ENCODE peak calls at places on chromosomes 13 and 19, in nine cellular contexts. One of them, this sample, is unnamed.

GRCh38 chr13:32056316-32056715 is 24.7 kb downstream of the FRY start:
- DNase-seq in cardiac muscle cell: no peak
- DNase-seq in K562: no peak
- DNase-seq in AG09309: no peak
- DNase-seq in thoracic aorta: no peak
- DNase-seq in A549: no peak
- DNase-seq in dorsolateral prefrontal cortex: no peak
- DNase-seq in right lobe of liver: no peak
- DNase-seq in tibial nerve: no peak
- DNase-seq in this sample: no peak

GRCh38 chr13:100044936-100045335 is 44.0 kb upstream of the PCCA start:
- DNase-seq in cardiac muscle cell: no peak
- DNase-seq in K562: no peak
- DNase-seq in AG09309: no peak
- DNase-seq in thoracic aorta: no peak
- DNase-seq in A549: no peak
- DNase-seq in dorsolateral prefrontal cortex: no peak
- DNase-seq in right lobe of liver: no peak
- DNase-seq in tibial nerve: no peak
- DNase-seq in this sample: no peak

GRCh38 chr19:41025871-41026270 is 34.8 kb downstream of the CYP2B6 start:
- DNase-seq in cardiac muscle cell: no peak
- DNase-seq in K562: no peak
- DNase-seq in AG09309: no peak
- DNase-seq in thoracic aorta: no peak
- DNase-seq in A549: no peak
- DNase-seq in dorsolateral prefrontal cortex: no peak
- DNase-seq in right lobe of liver: no peak
- DNase-seq in tibial nerve: no peak
- DNase-seq in this sample: no peak

GRCh38 chr19:10600149-10600548 is 13.0 kb upstream of the AP1M2 start:
- DNase-seq in cardiac muscle cell: no peak
- DNase-seq in K562: no peak
- DNase-seq in AG09309: no peak
- DNase-seq in thoracic aorta: no peak
- DNase-seq in A549: no peak
- DNase-seq in dorsolateral prefrontal cortex: no peak
- DNase-seq in right lobe of liver: no peak
- DNase-seq in tibial nerve: no peak
- DNase-seq in this sample: no peak

GRCh38 chr19:39671739-39672363 is 16.1 kb downstream of the LGALS16 start:
- DNase-seq in cardiac muscle cell: peak; percentile 67
- DNase-seq in K562: no peak
- DNase-seq in AG09309: peak; percentile 2
- DNase-seq in thoracic aorta: no peak
- DNase-seq in A549: peak; percentile 69
- DNase-seq in dorsolateral prefrontal cortex: no peak
- DNase-seq in right lobe of liver: no peak
- DNase-seq in tibial nerve: no peak
- DNase-seq in this sample: peak; percentile 48

GRCh38 chr19:18833141-18833476 is 1.4 kb downstream of the UPF1 start:
- DNase-seq in cardiac muscle cell: no peak
- DNase-seq in K562: no peak
- DNase-seq in AG09309: no peak
- DNase-seq in thoracic aorta: no peak
- DNase-seq in A549: no peak
- DNase-seq in dorsolateral prefrontal cortex: no peak
- DNase-seq in right lobe of liver: no peak
- DNase-seq in tibial nerve: no peak
- DNase-seq in this sample: no peak

GRCh38 chr19:55581145-55581827 is 638 bp upstream of the ZNF579 start:
- DNase-seq in cardiac muscle cell: no peak
- DNase-seq in K562: peak; percentile 53
- DNase-seq in AG09309: no peak
- DNase-seq in thoracic aorta: no peak
- DNase-seq in A549: no peak
- DNase-seq in dorsolateral prefrontal cortex: no peak
- DNase-seq in right lobe of liver: no peak
- DNase-seq in tibial nerve: no peak
- DNase-seq in this sample: no peak

GRCh38 chr19:18091217-18091608 is 4.5 kb upstream of the IL12RB1 start:
- DNase-seq in cardiac muscle cell: no peak
- DNase-seq in K562: peak; percentile 56
- DNase-seq in AG09309: no peak
- DNase-seq in thoracic aorta: no peak
- DNase-seq in A549: no peak
- DNase-seq in dorsolateral prefrontal cortex: no peak
- DNase-seq in right lobe of liver: peak; percentile 72
- DNase-seq in tibial nerve: no peak
- DNase-seq in this sample: peak; percentile 69

GRCh38 chr13:97866346-97866745 is 87.1 kb upstream of the IPO5 start:
- DNase-seq in cardiac muscle cell: no peak
- DNase-seq in K562: no peak
- DNase-seq in AG09309: no peak
- DNase-seq in thoracic aorta: no peak
- DNase-seq in A549: no peak
- DNase-seq in dorsolateral prefrontal cortex: no peak
- DNase-seq in right lobe of liver: no peak
- DNase-seq in tibial nerve: no peak
- DNase-seq in this sample: no peak

GRCh38 chr13:45167611-45168554 is 33.0 kb downstream of the KCTD4 start:
- DNase-seq in cardiac muscle cell: no peak
- DNase-seq in K562: no peak
- DNase-seq in AG09309: no peak
- DNase-seq in thoracic aorta: no peak
- DNase-seq in A549: peak; percentile 38
- DNase-seq in dorsolateral prefrontal cortex: no peak
- DNase-seq in right lobe of liver: peak; percentile 59
- DNase-seq in tibial nerve: no peak
- DNase-seq in this sample: no peak

GRCh38 chr19:42313096-42313839 is at the start of gene TMEM145:
- DNase-seq in cardiac muscle cell: peak; percentile 84
- DNase-seq in K562: peak; percentile 92
- DNase-seq in AG09309: no peak
- DNase-seq in thoracic aorta: no peak
- DNase-seq in A549: peak; percentile 92
- DNase-seq in dorsolateral prefrontal cortex: peak; percentile 80
- DNase-seq in right lobe of liver: no peak
- DNase-seq in tibial nerve: no peak
- DNase-seq in this sample: no peak

GRCh38 chr19:35013047-35013819 is 13.1 kb downstream of the GRAMD1A start:
- DNase-seq in cardiac muscle cell: peak; percentile 76
- DNase-seq in K562: peak; percentile 73
- DNase-seq in AG09309: no peak
- DNase-seq in thoracic aorta: peak; percentile 46
- DNase-seq in A549: peak; percentile 86
- DNase-seq in dorsolateral prefrontal cortex: peak; percentile 61
- DNase-seq in right lobe of liver: peak; percentile 81
- DNase-seq in tibial nerve: peak; percentile 49
- DNase-seq in this sample: no peak

GRCh38 chr19:5534787-5535586 is 32.8 kb downstream of the TINCR start:
- DNase-seq in cardiac muscle cell: no peak
- DNase-seq in K562: peak; percentile 64
- DNase-seq in AG09309: no peak
- DNase-seq in thoracic aorta: no peak
- DNase-seq in A549: no peak
- DNase-seq in dorsolateral prefrontal cortex: no peak
- DNase-seq in right lobe of liver: no peak
- DNase-seq in tibial nerve: no peak
- DNase-seq in this sample: no peak

GRCh38 chr19:42121666-42122069 is 10.6 kb downstream of the POU2F2 start:
- DNase-seq in cardiac muscle cell: no peak
- DNase-seq in K562: no peak
- DNase-seq in AG09309: no peak
- DNase-seq in thoracic aorta: no peak
- DNase-seq in A549: peak; percentile 66
- DNase-seq in dorsolateral prefrontal cortex: no peak
- DNase-seq in right lobe of liver: peak; percentile 50
- DNase-seq in tibial nerve: no peak
- DNase-seq in this sample: no peak

DNA sequence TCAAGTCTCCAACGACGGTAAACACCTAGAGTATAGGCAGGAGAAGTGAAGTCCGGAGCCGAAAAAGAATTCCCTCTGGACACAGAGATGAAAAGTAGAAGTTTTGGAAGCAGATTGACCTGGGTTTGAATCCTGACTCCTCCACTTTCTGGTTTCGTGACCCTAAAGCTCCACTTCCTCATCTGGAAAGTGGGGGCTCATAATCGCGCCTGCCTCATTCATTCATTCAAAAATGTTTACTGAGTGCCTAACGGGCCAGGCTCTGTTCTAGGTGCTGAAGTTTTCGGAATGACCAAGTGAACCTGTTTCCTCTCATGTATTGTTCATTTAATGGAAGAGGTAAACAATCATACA is 7.1 kb upstream of the EML2 start:
- DNase-seq in cardiac muscle cell: no peak
- DNase-seq in K562: no peak
- DNase-seq in AG09309: no peak
- DNase-seq in thoracic aorta: no peak
- DNase-seq in A549: no peak
- DNase-seq in dorsolateral prefrontal cortex: no peak
- DNase-seq in right lobe of liver: no peak
- DNase-seq in tibial nerve: no peak
- DNase-seq in this sample: no peak
- H3K4me3 ChIP-seq in cardiac muscle cell: no peak overlapping the region
- H3K4me3 ChIP-seq in K562: peak overlapping the region; percentile 41
- H3K4me3 ChIP-seq in AG09309: no peak overlapping the region
- H3K4me3 ChIP-seq in thoracic aorta: peak overlapping the region; percentile 64
- H3K4me3 ChIP-seq in A549: peak overlapping the region; percentile 48
- H3K4me3 ChIP-seq in dorsolateral prefrontal cortex: peak overlapping the region; percentile 74
- H3K4me3 ChIP-seq in right lobe of liver: peak overlapping the region; percentile 2
- H3K4me3 ChIP-seq in tibial nerve: no peak overlapping the region
- H3K4me3 ChIP-seq in this sample: peak overlapping the region; percentile 61

DNA sequence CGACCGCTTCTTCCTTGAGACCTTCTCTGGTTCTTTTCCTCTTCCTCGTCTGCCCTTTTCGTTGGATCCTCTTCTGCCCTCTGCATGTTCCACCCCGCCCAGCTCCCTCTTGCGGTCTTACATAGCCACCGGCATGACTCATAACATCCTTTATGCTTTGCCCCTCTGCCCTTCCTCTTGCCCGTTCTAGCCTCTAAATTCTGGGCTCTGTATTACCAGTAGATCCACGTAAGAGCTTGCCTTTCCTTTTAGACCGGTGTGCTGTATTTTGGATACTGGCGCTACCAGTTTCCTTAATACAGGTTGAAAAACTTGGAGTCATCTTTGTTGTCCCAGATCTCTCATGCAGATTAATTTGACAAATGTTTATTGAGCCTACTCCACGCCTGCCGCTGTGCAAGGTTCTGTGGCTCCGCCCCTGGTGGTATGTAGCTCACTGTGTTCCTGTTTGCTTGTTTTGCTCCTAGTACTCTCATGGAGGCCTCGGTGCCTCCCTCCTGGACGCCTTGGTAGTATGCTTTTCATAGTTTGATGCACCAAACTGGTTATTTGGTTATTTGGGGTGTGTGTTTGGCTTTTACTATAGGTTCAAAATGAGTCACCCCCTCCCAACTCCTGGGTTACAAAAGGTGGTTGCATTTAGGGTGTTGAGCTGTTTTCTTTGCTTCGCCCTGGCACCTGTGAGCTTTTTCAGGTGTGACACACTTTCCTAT is 1.7 kb downstream of the GTF3A start:
- DNase-seq in cardiac muscle cell: peak; percentile 43
- DNase-seq in K562: peak; percentile 40
- DNase-seq in AG09309: peak; percentile 34
- DNase-seq in thoracic aorta: peak; percentile 30
- DNase-seq in A549: peak; percentile 51
- DNase-seq in dorsolateral prefrontal cortex: peak; percentile 74
- DNase-seq in right lobe of liver: peak; percentile 80
- DNase-seq in tibial nerve: peak; percentile 53
- DNase-seq in this sample: peak; percentile 65
- TF ChIP-seq CTCF in cardiac muscle cell: peak; percentile 62
- TF ChIP-seq CTCF in K562: peak; percentile 54
- TF ChIP-seq CTCF in AG09309: peak; percentile 64
- TF ChIP-seq CTCF in thoracic aorta: no peak
- TF ChIP-seq CTCF in A549: peak; percentile 37
- TF ChIP-seq CTCF in dorsolateral prefrontal cortex: peak; percentile 30
- TF ChIP-seq CTCF in right lobe of liver: peak; percentile 56
- TF ChIP-seq CTCF in tibial nerve: peak; percentile 43
- TF ChIP-seq CTCF in this sample: peak; percentile 40

GRCh38 chr19:13095393-13095784 is 7.3 kb downstream of the LYL1 start:
- DNase-seq in cardiac muscle cell: no peak
- DNase-seq in K562: no peak
- DNase-seq in AG09309: no peak
- DNase-seq in thoracic aorta: no peak
- DNase-seq in A549: no peak
- DNase-seq in dorsolateral prefrontal cortex: no peak
- DNase-seq in right lobe of liver: peak; percentile 53
- DNase-seq in tibial nerve: no peak
- DNase-seq in this sample: no peak
- H3K4me3 ChIP-seq in cardiac muscle cell: no peak overlapping the region
- H3K4me3 ChIP-seq in K562: no peak overlapping the region
- H3K4me3 ChIP-seq in AG09309: no peak overlapping the region
- H3K4me3 ChIP-seq in thoracic aorta: peak overlapping the region; percentile 55
- H3K4me3 ChIP-seq in A549: no peak overlapping the region
- H3K4me3 ChIP-seq in dorsolateral prefrontal cortex: no peak overlapping the region
- H3K4me3 ChIP-seq in right lobe of liver: no peak overlapping the region
- H3K4me3 ChIP-seq in tibial nerve: no peak overlapping the region
- H3K4me3 ChIP-seq in this sample: no peak overlapping the region

DNA sequence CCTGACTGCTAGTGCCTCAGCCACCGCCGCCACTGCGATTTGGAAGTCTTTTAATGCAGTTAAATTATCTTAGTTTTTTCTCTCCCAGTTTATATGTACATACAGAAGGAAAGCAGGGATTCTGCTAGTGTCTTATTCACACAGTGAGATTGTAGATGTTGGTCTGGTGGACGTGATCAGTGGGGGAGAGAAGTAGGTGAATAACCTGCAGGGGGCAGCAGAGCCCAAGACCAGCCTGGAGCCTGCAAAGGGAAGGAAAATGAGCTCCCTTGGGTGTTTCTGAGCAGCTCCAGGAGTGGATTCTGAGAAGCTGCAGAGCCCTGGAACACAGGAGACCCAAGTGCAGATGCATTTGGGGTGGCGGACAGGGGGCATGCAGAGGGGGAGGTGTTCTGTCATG is 26.3 kb downstream of the ZNF844 start:
- DNase-seq in cardiac muscle cell: peak; percentile 83
- DNase-seq in K562: peak; percentile 57
- DNase-seq in AG09309: peak; percentile 13
- DNase-seq in thoracic aorta: peak; percentile 3
- DNase-seq in A549: no peak
- DNase-seq in dorsolateral prefrontal cortex: peak; percentile 11
- DNase-seq in right lobe of liver: peak; percentile 49
- DNase-seq in tibial nerve: no peak
- DNase-seq in this sample: peak; percentile 41
- TF ChIP-seq CTCF in cardiac muscle cell: peak; percentile 70
- TF ChIP-seq CTCF in K562: peak; percentile 74
- TF ChIP-seq CTCF in AG09309: peak; percentile 73
- TF ChIP-seq CTCF in thoracic aorta: peak; percentile 61
- TF ChIP-seq CTCF in A549: no peak
- TF ChIP-seq CTCF in dorsolateral prefrontal cortex: peak; percentile 70
- TF ChIP-seq CTCF in right lobe of liver: peak; percentile 44
- TF ChIP-seq CTCF in tibial nerve: peak; percentile 31
- TF ChIP-seq CTCF in this sample: peak; percentile 77

This sample was measured in GM12864.